ENCODE peak calls at places on chromosomes 12 and 14, in six cellular contexts. G, A, K, D, Z and Y are unnamed samples.

GRCh38 chr12:62598846-62599245 is 132.2 kb downstream of the MON2 start:
- DNase-seq in Z (no peak), A (no peak), G (no peak), K (no peak), D (no peak), Y (no peak)

GRCh38 chr12:95173392-95174251 is 43.6 kb downstream of the FGD6 start:
- DNase-seq in G (no peak), K (peak), Z (no peak), A (no peak), D (peak), Y (no peak)

GRCh38 chr14:103111297-103111981 is 11.8 kb upstream of the TNFAIP2 start:
- DNase-seq in A (no peak), K (no peak), Z (no peak), D (no peak), G (no peak), Y (no peak)

GRCh38 chr14:94364037-94364436 is 24.4 kb downstream of the SERPINA1 start:
- DNase-seq in G (no peak), D (no peak), Z (no peak), K (no peak), A (no peak), Y (no peak)

GRCh38 chr12:111687255-111687654 is 1.4 kb downstream of the ACAD10 start:
- DNase-seq in Z (no peak), G (no peak), A (no peak), D (no peak), K (peak), Y (no peak)

GRCh38 chr14:72549848-72550247 is 344.1 kb downstream of the DPF3 start:
- DNase-seq in A (no peak), Z (no peak), D (no peak), K (no peak), G (no peak), Y (no peak)

GRCh38 chr12:93229494-93230310 is 148.0 kb upstream of the NUDT4 start:
- DNase-seq in D (peak), A (no peak), G (no peak), K (peak), Z (no peak), Y (peak)

GRCh38 chr12:70246580-70246979 is 3.3 kb downstream of the CNOT2 start:
- DNase-seq in D (peak), K (peak), G (no peak), Z (no peak), A (no peak), Y (no peak)

GRCh38 chr12:46160981-46161690 is 107.7 kb downstream of the SLC38A1 start:
- DNase-seq in G (no peak), D (no peak), Z (no peak), K (no peak), A (no peak), Y (no peak)

GRCh38 chr12:59927041-59927440 is 331.2 kb downstream of the SLC16A7 start:
- DNase-seq in Z (no peak), A (no peak), G (no peak), D (peak), K (peak), Y (no peak)

GRCh38 chr12:6635375-6635855 is 344 bp downstream of the LPAR5 start:
- DNase-seq in A (no peak), Z (peak), K (no peak), G (no peak), D (no peak), Y (no peak)

GRCh38 chr14:58607571-58608317 is 30.0 kb upstream of the DACT1 start:
- DNase-seq in Z (no peak), G (no peak), A (no peak), K (peak), D (peak), Y (no peak)

GRCh38 chr12:2354151-2354991 is 301.6 kb downstream of the CACNA1C start:
- DNase-seq in Z (no peak), D (no peak), K (no peak), G (no peak), A (peak), Y (no peak)

GRCh38 chr14:32933943-32934890 is 4.5 kb upstream of the NPAS3 start:
- DNase-seq in G (no peak), Z (no peak), D (peak), A (peak), K (peak), Y (peak)

GRCh38 chr12:113208041-113208934 is 13.0 kb upstream of the TPCN1 start:
- DNase-seq in K (peak), Z (peak), G (peak), D (peak), A (no peak), Y (no peak)

GRCh38 chr14:47332099-47332498 is 343.3 kb downstream of the MDGA2 start:
- DNase-seq in A (no peak), D (no peak), K (no peak), Z (no peak), G (no peak), Y (peak)

GRCh38 chr12:45730842-45731336 is 1.4 kb downstream of the ARID2 start:
- DNase-seq in K (peak), D (peak), A (peak), Z (no peak), G (no peak), Y (no peak)

GRCh38 chr12:69329669-69330428 is 18.3 kb upstream of the LYZ start:
- DNase-seq in G (peak), K (no peak), Z (no peak), D (no peak), A (no peak), Y (no peak)

GRCh38 chr12:53005215-53005985 is 856 bp upstream of the EIF4B start:
- DNase-seq in Z (no peak), D (no peak), G (no peak), K (no peak), A (no peak), Y (no peak)

GRCh38 chr12:106010746-106011145 is 128.0 kb downstream of the NUAK1 start:
- DNase-seq in D (no peak), Z (no peak), K (no peak), G (no peak), A (no peak), Y (no peak)

GRCh38 chr14:26729851-26730250 is 132.0 kb upstream of the NOVA1 start:
- DNase-seq in D (no peak), A (no peak), K (peak), G (no peak), Z (no peak), Y (no peak)

GRCh38 chr12:120540445-120540844 is 6.3 kb downstream of the RNF10 start:
- DNase-seq in Z (peak), A (no peak), G (no peak), K (no peak), D (no peak), Y (no peak)

GRCh38 chr14:103382375-103382774 is 2.8 kb upstream of the MARK3 start:
- DNase-seq in D (peak), Z (no peak), G (no peak), A (no peak), K (peak), Y (no peak)

GRCh38 chr12:6946033-6946919 is 2.5 kb downstream of the C12orf57 start:
- DNase-seq in G (no peak), K (no peak), Z (peak), A (peak), D (no peak), Y (no peak)

GRCh38 chr12:93174048-93174447 is 203.7 kb upstream of the NUDT4 start:
- DNase-seq in G (no peak), A (no peak), D (peak), K (peak), Z (no peak), Y (peak)

GRCh38 chr14:105477659-105478623 is 3.3 kb downstream of the CRIP2 start:
- DNase-seq in K (no peak), D (no peak), Z (no peak), A (peak), G (peak), Y (no peak)

GRCh38 chr14:63182967-63183366 is 21.3 kb upstream of the RHOJ start:
- DNase-seq in A (no peak), Z (no peak), D (no peak), G (no peak), K (no peak), Y (no peak)

GRCh38 chr12:80565276-80565675 is 121.2 kb downstream of the PTPRQ start:
- DNase-seq in K (peak), A (no peak), G (no peak), Z (no peak), D (peak), Y (no peak)

GRCh38 chr14:52961060-52961639 is 10.3 kb upstream of the FERMT2 start:
- DNase-seq in A (peak), Z (no peak), K (peak), D (peak), G (peak), Y (peak)

GRCh38 chr14:20489093-20489994 is 16.0 kb upstream of the RNASE10 start:
- DNase-seq in K (peak), A (no peak), Z (peak), D (no peak), G (peak), Y (no peak)

GRCh38 chr12:111757361-111758119 is 9.2 kb upstream of the ALDH2 start:
- DNase-seq in D (peak), G (no peak), Z (peak), A (no peak), K (peak), Y (no peak)

GRCh38 chr12:107457536-107457935 is 228.1 kb upstream of the PWP1 start:
- DNase-seq in K (no peak), A (no peak), Z (no peak), G (no peak), D (no peak), Y (no peak)